ENCODE peak calls at places on chromosome 9, in four cellular contexts. One of them, this sample, is unnamed.

GRCh38 chr9:109771796-109772525 is 8.0 kb upstream of the PALM2AKAP2 start:
- DNase-seq in sigmoid colon: peak; percentile 84
- DNase-seq in K562: no peak
- DNase-seq in endothelial cell of umbilical vein: no peak
- DNase-seq in this sample: no peak

GRCh38 chr9:107367727-107368502 is 84.8 kb downstream of the RAD23B start:
- DNase-seq in sigmoid colon: no peak
- DNase-seq in K562: no peak
- DNase-seq in endothelial cell of umbilical vein: peak; percentile 46
- DNase-seq in this sample: no peak

GRCh38 chr9:92633879-92634278 is 36.1 kb downstream of the IPPK start:
- DNase-seq in sigmoid colon: peak; percentile 62
- DNase-seq in K562: no peak
- DNase-seq in endothelial cell of umbilical vein: no peak
- DNase-seq in this sample: peak; percentile 19

GRCh38 chr9:113919825-113920224 is 43.7 kb downstream of the ZNF618 start:
- DNase-seq in sigmoid colon: no peak
- DNase-seq in K562: no peak
- DNase-seq in endothelial cell of umbilical vein: no peak
- DNase-seq in this sample: no peak

GRCh38 chr9:35481347-35481975 is 8.4 kb upstream of the RUSC2 start:
- DNase-seq in sigmoid colon: peak; percentile 79
- DNase-seq in K562: peak; percentile 61
- DNase-seq in endothelial cell of umbilical vein: peak; percentile 71
- DNase-seq in this sample: no peak

GRCh38 chr9:82062245-82062644 is 73.7 kb downstream of the SPATA31D1 start:
- DNase-seq in sigmoid colon: no peak
- DNase-seq in K562: no peak
- DNase-seq in endothelial cell of umbilical vein: no peak
- DNase-seq in this sample: no peak

GRCh38 chr9:33234511-33235467 is 5.2 kb upstream of the SPINK4 start:
- DNase-seq in sigmoid colon: no peak
- DNase-seq in K562: no peak
- DNase-seq in endothelial cell of umbilical vein: no peak
- DNase-seq in this sample: no peak

GRCh38 chr9:114174876-114175771 is 19.8 kb downstream of the COL27A1 start:
- DNase-seq in sigmoid colon: peak; percentile 80
- DNase-seq in K562: no peak
- DNase-seq in endothelial cell of umbilical vein: no peak
- DNase-seq in this sample: no peak

GRCh38 chr9:135768516-135769218 is 66.7 kb downstream of the KCNT1 start:
- DNase-seq in sigmoid colon: no peak
- DNase-seq in K562: no peak
- DNase-seq in endothelial cell of umbilical vein: no peak
- DNase-seq in this sample: no peak

GRCh38 chr9:35553670-35554543 is 51.2 kb upstream of the TESK1 start:
- DNase-seq in sigmoid colon: peak; percentile 92
- DNase-seq in K562: peak; percentile 70
- DNase-seq in endothelial cell of umbilical vein: peak; percentile 76
- DNase-seq in this sample: peak; percentile 78

GRCh38 chr9:123928471-123929176 is 1.3 kb downstream of the DENND1A start:
- DNase-seq in sigmoid colon: no peak
- DNase-seq in K562: peak; percentile 59
- DNase-seq in endothelial cell of umbilical vein: peak; percentile 17
- DNase-seq in this sample: no peak

GRCh38 chr9:107312651-107313050 is 29.6 kb downstream of the RAD23B start:
- DNase-seq in sigmoid colon: no peak
- DNase-seq in K562: no peak
- DNase-seq in endothelial cell of umbilical vein: no peak
- DNase-seq in this sample: no peak

DNA sequence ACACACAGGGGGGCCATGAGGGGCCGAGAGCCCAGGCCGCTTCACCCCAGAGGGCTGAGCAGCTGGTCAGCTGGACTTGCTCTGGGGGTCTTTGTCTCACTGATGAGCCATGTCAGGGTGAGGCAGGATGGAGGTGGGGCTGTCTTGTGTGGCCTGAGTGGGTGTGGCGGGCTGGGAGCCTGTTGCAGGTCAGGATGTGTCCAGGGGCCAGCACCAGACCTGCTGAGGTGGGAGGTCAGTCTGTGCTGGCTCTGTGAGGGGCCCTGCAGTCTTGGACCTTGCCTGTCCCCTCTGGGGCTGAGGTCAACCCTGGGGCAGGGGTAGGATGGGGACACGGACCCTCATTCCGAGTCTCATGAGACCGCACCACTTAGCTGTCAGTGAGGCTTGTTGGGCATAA is 56.9 kb downstream of the RXRA start:
- DNase-seq in sigmoid colon: no peak
- DNase-seq in K562: no peak
- DNase-seq in endothelial cell of umbilical vein: no peak
- DNase-seq in this sample: no peak
- H3K4me1 ChIP-seq in sigmoid colon: peaks cover 95% of the 10 kb centered on the region
- H3K4me1 ChIP-seq in K562: peaks cover 79% of the 10 kb centered on the region
- H3K4me1 ChIP-seq in endothelial cell of umbilical vein: peaks cover 19% of the 10 kb centered on the region
- H3K4me1 ChIP-seq in this sample: peaks cover 55% of the 10 kb centered on the region

GRCh38 chr9:97954550-97954989 is 16.6 kb upstream of the HEMGN start:
- DNase-seq in sigmoid colon: no peak
- DNase-seq in K562: peak; percentile 92
- DNase-seq in endothelial cell of umbilical vein: peak; percentile 21
- DNase-seq in this sample: no peak
- TF ChIP-seq POLR2A in sigmoid colon: no peak
- TF ChIP-seq POLR2A in K562: no peak
- TF ChIP-seq POLR2A in endothelial cell of umbilical vein: no peak
- TF ChIP-seq POLR2A in this sample: no peak

DNA sequence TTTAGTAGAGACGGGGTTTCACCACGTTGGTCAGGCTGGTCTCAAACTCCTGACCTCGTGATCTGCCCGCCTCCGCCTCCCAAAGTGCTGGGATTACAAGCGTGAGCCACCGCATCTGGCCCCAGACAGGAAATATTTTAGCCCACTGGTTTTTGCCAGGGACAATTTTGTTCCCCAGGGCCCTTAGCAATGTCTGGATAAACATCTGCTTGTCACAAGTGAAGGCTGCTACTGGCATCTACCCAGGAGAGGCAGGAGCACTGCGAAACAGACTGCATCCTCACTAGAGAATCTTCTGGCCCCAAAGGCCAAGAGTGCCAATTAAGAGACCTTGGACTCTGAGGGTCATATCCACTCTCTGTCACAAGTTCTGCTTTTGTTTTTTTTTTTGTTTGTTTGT is 2.4 kb upstream of the TPRN start:
- DNase-seq in sigmoid colon: no peak
- DNase-seq in K562: no peak
- DNase-seq in endothelial cell of umbilical vein: no peak
- DNase-seq in this sample: no peak
- H3K4me1 ChIP-seq in sigmoid colon: peaks cover 73% of the 10 kb centered on the region
- H3K4me1 ChIP-seq in K562: peaks cover 81% of the 10 kb centered on the region
- H3K4me1 ChIP-seq in endothelial cell of umbilical vein: peaks cover 29% of the 10 kb centered on the region
- H3K4me1 ChIP-seq in this sample: peaks cover 23% of the 10 kb centered on the region

GRCh38 chr9:127980706-127981558 is at the start of gene EEIG1:
- DNase-seq in sigmoid colon: peak; percentile 97
- DNase-seq in K562: peak; percentile 95
- DNase-seq in endothelial cell of umbilical vein: peak; percentile 94
- DNase-seq in this sample: peak; percentile 97
- TF ChIP-seq POLR2A in sigmoid colon: peak; percentile 84
- TF ChIP-seq POLR2A in K562: peak; percentile 80
- TF ChIP-seq POLR2A in endothelial cell of umbilical vein: peak; percentile 79
- TF ChIP-seq POLR2A in this sample: peak; percentile 70

GRCh38 chr9:128885798-128886197 is 3.9 kb downstream of the LRRC8A start:
- DNase-seq in sigmoid colon: no peak
- DNase-seq in K562: no peak
- DNase-seq in endothelial cell of umbilical vein: no peak
- DNase-seq in this sample: no peak
- H3K4me1 ChIP-seq in sigmoid colon: peaks cover 69% of the 10 kb centered on the region
- H3K4me1 ChIP-seq in K562: peaks cover 29% of the 10 kb centered on the region
- H3K4me1 ChIP-seq in endothelial cell of umbilical vein: peaks cover 56% of the 10 kb centered on the region
- H3K4me1 ChIP-seq in this sample: peaks cover 19% of the 10 kb centered on the region

GRCh38 chr9:16727452-16728127 is 142.9 kb downstream of the BNC2 start:
- DNase-seq in sigmoid colon: no peak
- DNase-seq in K562: no peak
- DNase-seq in endothelial cell of umbilical vein: peak; percentile 68
- DNase-seq in this sample: no peak
- TF ChIP-seq POLR2A in sigmoid colon: no peak
- TF ChIP-seq POLR2A in K562: no peak
- TF ChIP-seq POLR2A in endothelial cell of umbilical vein: no peak
- TF ChIP-seq POLR2A in this sample: no peak

This sample was measured in ovary.